ENCODE peak calls at places on chromosomes 1 and 21, in four cellular contexts. J is HepG2, E is Panc1, L is HCT116. K is an unnamed sample.

GRCh38 chr21:44962481-44962966 is 22.7 kb downstream of the SLX9 start:
- ATAC-seq in J (no peak), E (no peak), L (no peak), K (peak; percentile 76)

GRCh38 chr21:25949701-25950100 is 214.9 kb downstream of the GABPA start:
- ATAC-seq in J (no peak), E (no peak), L (no peak), K (no peak)

GRCh38 chr1:110726755-110727154 is 52.0 kb upstream of the KCNA3 start:
- ATAC-seq in J (no peak), E (no peak), L (no peak), K (no peak)

GRCh38 chr1:57276916-57277315 is 146.9 kb downstream of the DAB1 start:
- ATAC-seq in J (no peak), E (no peak), L (no peak), K (no peak)

GRCh38 chr1:220877348-220878095 is 1.7 kb upstream of the HLX start:
- ATAC-seq in J (no peak), E (no peak), L (no peak), K (no peak)

GRCh38 chr1:161398900-161399256 is 31.2 kb upstream of the CFAP126 start:
- ATAC-seq in J (no peak), E (peak; percentile 20), L (peak; percentile 21), K (peak; percentile 30)

GRCh38 chr21:22062472-22063139 is 1064.4 kb downstream of the NCAM2 start:
- ATAC-seq in J (no peak), E (no peak), L (no peak), K (no peak)

GRCh38 chr1:201713093-201713810 is 115.7 kb upstream of the IPO9 start:
- ATAC-seq in J (no peak), E (peak; percentile 80), L (peak; percentile 71), K (peak; percentile 91)

GRCh38 chr1:168613689-168614655 is 37.6 kb downstream of the XCL1 start:
- ATAC-seq in J (peak; percentile 62), E (no peak), L (no peak), K (peak; percentile 67)

GRCh38 chr1:206768472-206769330 is 1.9 kb upstream of the IL19 start:
- ATAC-seq in J (no peak), E (no peak), L (no peak), K (no peak)

GRCh38 chr1:27489973-27490741 is at the start of gene WASF2:
- ATAC-seq in J (peak; percentile 94), E (peak; percentile 94), L (peak; percentile 93), K (peak; percentile 98)

GRCh38 chr1:37691497-37692077 is 729 bp upstream of the CDCA8 start:
- ATAC-seq in J (peak; percentile 60), E (peak; percentile 44), L (peak; percentile 28), K (peak; percentile 14)

GRCh38 chr1:167499657-167500056 is 18.7 kb downstream of the CD247 start:
- ATAC-seq in J (no peak), E (no peak), L (no peak), K (no peak)

GRCh38 chr1:25844485-25845337 is 14.5 kb downstream of the AUNIP start:
- ATAC-seq in J (no peak), E (no peak), L (no peak), K (no peak)

GRCh38 chr1:214071469-214071868 is 83.7 kb downstream of the PROX1 start:
- ATAC-seq in J (no peak), E (no peak), L (no peak), K (no peak)

GRCh38 chr1:97351846-97352245 is 569.0 kb downstream of the DPYD start:
- ATAC-seq in J (no peak), E (no peak), L (no peak), K (no peak)

GRCh38 chr1:9500756-9501754 is 38.2 kb upstream of the SLC25A33 start:
- ATAC-seq in J (peak; percentile 94), E (no peak), L (no peak), K (no peak)

GRCh38 chr1:225596152-225596551 is 56.8 kb downstream of the ENAH start:
- ATAC-seq in J (no peak), E (no peak), L (no peak), K (no peak)

GRCh38 chr1:62285440-62285839 is 33.8 kb downstream of the KANK4 start:
- ATAC-seq in J (no peak), E (no peak), L (no peak), K (no peak)

GRCh38 chr1:164473544-164473943 is 85.4 kb upstream of the PBX1 start:
- ATAC-seq in J (no peak), E (no peak), L (no peak), K (no peak)

GRCh38 chr1:83818916-83819315 is 180.0 kb downstream of the TTLL7 start:
- ATAC-seq in J (peak; percentile 53), E (no peak), L (no peak), K (peak; percentile 31)

DNA sequence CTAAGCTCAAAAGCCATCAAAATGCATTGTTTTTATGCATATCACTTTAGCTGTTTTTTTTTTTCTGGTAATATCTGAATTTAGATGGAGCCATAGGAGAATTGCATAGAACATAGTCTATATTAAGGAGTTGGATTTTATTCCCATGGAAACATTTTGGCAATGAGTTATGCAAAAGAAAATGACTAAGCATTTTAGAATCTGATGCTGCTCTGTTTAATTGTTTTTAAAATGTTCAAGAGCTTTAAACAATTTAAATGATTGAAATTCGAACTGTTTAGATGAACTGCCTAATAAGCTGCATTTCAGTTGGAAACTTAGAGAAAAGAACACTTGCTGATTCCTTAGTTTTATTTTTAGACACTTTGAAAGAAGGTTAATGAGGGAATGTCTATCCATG is 1531.5 kb upstream of the B3GALT2 start:
- ATAC-seq in J (no peak), E (no peak), L (no peak), K (no peak)
- TF ChIP-seq POLR2AphosphoS5 in J (no peak), E (no peak), L (no peak), K (no peak)

GRCh38 chr1:75725256-75725655 is 747 bp downstream of the ACADM start:
- ATAC-seq in J (no peak), E (no peak), L (no peak), K (no peak)

GRCh38 chr1:75727571-75727970 is 3.1 kb downstream of the ACADM start:
- ATAC-seq in J (no peak), E (no peak), L (no peak), K (no peak)

GRCh38 chr1:75724472-75725022 is at the start of gene ACADM:
- ATAC-seq in J (peak; percentile 94), E (peak; percentile 98), L (peak; percentile 96), K (peak; percentile 97)

GRCh38 chr1:75723989-75724471 is 479 bp upstream of the ACADM start:
- ATAC-seq in J (peak; percentile 93), E (peak; percentile 95), L (peak; percentile 88), K (peak; percentile 97)

DNA sequence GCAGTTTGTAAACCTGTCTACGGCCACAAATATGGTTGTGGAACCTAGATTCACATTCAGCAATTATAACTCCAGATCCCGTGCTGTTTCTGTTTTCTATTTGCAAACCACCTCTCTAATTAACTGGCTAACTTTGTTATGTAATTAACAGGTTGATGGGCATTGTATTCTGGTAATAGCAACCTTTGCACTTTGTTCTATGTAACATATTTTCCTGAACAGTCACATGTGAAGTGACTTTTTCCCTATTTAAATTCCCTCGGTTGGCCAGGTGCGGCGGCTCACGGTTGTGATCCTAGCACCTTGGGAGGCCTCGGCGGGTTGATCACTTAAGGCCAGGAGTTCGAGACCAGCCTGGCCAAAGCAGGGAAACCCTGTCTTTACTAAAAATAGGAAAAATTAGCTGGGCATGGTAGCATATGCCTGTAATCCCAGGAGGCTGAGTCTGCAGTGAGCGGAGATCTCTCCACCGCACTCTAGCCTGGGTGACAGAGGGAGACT is 1.4 kb downstream of the ACADM start:
- ATAC-seq in J (peak; percentile 2), E (no peak), L (no peak), K (no peak)
- H3K4me3 ChIP-seq in J (peak overlapping the region; percentile 86), E (peak overlapping the region; percentile 92), L (peak overlapping the region; percentile 85), K (peak overlapping the region; percentile 58)

GRCh38 chr1:1356796-1357401 is 1.5 kb downstream of the MXRA8 start:
- ATAC-seq in J (no peak), E (peak; percentile 11), L (no peak), K (no peak)

GRCh38 chr1:1357871-1358432 is 403 bp downstream of the MXRA8 start:
- ATAC-seq in J (peak; percentile 6), E (peak; percentile 10), L (no peak), K (no peak)

GRCh38 chr1:1359668-1360468 is 1.5 kb upstream of the MXRA8 start:
- ATAC-seq in J (peak; percentile 56), E (peak; percentile 13), L (peak; percentile 1), K (peak; percentile 13)

GRCh38 chr1:1359316-1359667 is 937 bp upstream of the MXRA8 start:
- ATAC-seq in J (peak; percentile 1), E (no peak), L (no peak), K (no peak)

DNA sequence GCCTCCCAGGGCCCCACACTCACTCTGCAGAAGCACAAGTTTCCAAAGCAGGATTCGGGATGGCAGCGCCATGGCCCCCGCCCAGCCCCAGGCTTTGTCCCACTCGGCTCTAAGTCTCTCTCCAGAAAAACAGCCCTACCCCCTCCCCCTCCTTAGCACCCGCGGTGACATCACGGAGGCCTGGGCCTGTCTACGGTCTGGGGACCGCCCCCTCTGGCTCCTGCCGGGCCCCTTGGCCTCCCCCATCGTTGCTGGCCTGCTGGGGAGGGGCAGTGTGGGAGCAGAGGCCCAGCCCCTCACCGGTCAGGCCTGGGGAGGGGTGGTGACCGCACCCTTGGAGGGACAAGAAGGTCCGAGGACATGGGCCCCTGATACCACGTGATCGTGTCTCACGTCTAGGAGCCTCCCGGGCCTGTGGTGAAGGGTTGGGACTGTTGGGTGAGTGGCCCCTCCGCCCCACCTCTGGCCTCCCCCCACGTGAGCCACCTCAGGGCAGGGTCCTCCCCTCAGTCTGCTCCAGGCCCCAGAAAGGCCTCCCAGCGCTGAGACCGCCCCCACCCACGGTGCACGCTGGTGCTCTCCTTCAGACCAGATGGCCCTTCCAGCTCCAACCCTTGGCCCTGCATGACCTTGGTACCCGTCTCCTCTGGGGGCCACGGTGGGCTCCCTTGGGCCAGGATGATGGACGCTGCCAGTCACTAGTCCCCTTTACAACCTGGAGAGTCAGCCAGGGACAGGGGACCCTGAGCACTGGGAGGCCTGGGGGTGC is at the start of gene MXRA8:
- ATAC-seq in J (peak; percentile 28), E (peak; percentile 15), L (no peak), K (peak; percentile 78)
- TF ChIP-seq POLR2AphosphoS5 in J (peak; percentile 44), E (no peak), L (no peak), K (peak; percentile 28)

GRCh38 chr1:181604482-181604881 is 121.2 kb downstream of the CACNA1E start:
- ATAC-seq in J (no peak), E (no peak), L (no peak), K (no peak)

GRCh38 chr1:181603735-181604410 is 120.6 kb downstream of the CACNA1E start:
- ATAC-seq in J (no peak), E (no peak), L (no peak), K (no peak)

GRCh38 chr1:181601186-181601950 is 118.1 kb downstream of the CACNA1E start:
- ATAC-seq in J (no peak), E (no peak), L (no peak), K (no peak)
- H3K4me3 ChIP-seq in J (no peak overlapping the region), E (no peak overlapping the region), L (no peak overlapping the region), K (no peak overlapping the region)